ENCODE peak calls at places on chromosomes 5 and 9, in seven cellular contexts. M, H, R, E, Z, G and I are unnamed samples.
A peak's percentile ranks its signal among the peaks of the same experiment; 100 is the strongest.

GRCh38 chr5:151094054-151094858 is 13.4 kb upstream of the TNIP1 start:
- DNase-seq in M (no peak), H (no peak), R (peak; percentile 73), E (no peak), Z (peak; percentile 48), G (no peak), I (no peak)

GRCh38 chr9:96061293-96061987 is 185.9 kb downstream of the ERCC6L2 start:
- DNase-seq in M (no peak), H (no peak), R (no peak), E (no peak), Z (peak; percentile 47), G (no peak), I (peak; percentile 75)

GRCh38 chr5:127041571-127041970 is 11.2 kb upstream of the MARCHF3 start:
- DNase-seq in M (no peak), H (no peak), R (no peak), E (no peak), Z (no peak), G (no peak), I (no peak)

GRCh38 chr5:111266491-111266890 is 42.3 kb downstream of the CAMK4 start:
- DNase-seq in M (no peak), H (no peak), R (no peak), E (no peak), Z (no peak), G (no peak), I (no peak)

GRCh38 chr9:116303270-116303904 is 149.8 kb downstream of the PAPPA start:
- DNase-seq in M (no peak), H (no peak), R (no peak), E (no peak), Z (no peak), G (no peak), I (no peak)

GRCh38 chr9:92327283-92327850 is 1.6 kb downstream of the CENPP start:
- DNase-seq in M (no peak), H (no peak), R (no peak), E (no peak), Z (no peak), G (no peak), I (no peak)

GRCh38 chr5:72032769-72033168 is 74.5 kb upstream of the MAP1B start:
- DNase-seq in M (no peak), H (no peak), R (no peak), E (no peak), Z (no peak), G (no peak), I (no peak)

GRCh38 chr5:60872892-60873291 is 28.8 kb upstream of the ELOVL7 start:
- DNase-seq in M (no peak), H (no peak), R (no peak), E (no peak), Z (no peak), G (no peak), I (no peak)

GRCh38 chr9:124659099-124659659 is 111.9 kb downstream of the NR6A1 start:
- DNase-seq in M (peak; percentile 72), H (peak; percentile 82), R (peak; percentile 66), E (peak; percentile 93), Z (peak; percentile 94), G (peak; percentile 69), I (peak; percentile 78)

GRCh38 chr9:124657526-124657925 is 113.6 kb downstream of the NR6A1 start:
- DNase-seq in M (no peak), H (no peak), R (no peak), E (no peak), Z (no peak), G (no peak), I (no peak)

GRCh38 chr9:124661184-124661755 is 109.8 kb downstream of the NR6A1 start:
- DNase-seq in M (no peak), H (no peak), R (no peak), E (no peak), Z (no peak), G (no peak), I (no peak)

GRCh38 chr9:124660341-124660801 is 110.7 kb downstream of the NR6A1 start:
- DNase-seq in M (no peak), H (no peak), R (peak; percentile 11), E (no peak), Z (peak; percentile 57), G (no peak), I (peak; percentile 7)

DNA sequence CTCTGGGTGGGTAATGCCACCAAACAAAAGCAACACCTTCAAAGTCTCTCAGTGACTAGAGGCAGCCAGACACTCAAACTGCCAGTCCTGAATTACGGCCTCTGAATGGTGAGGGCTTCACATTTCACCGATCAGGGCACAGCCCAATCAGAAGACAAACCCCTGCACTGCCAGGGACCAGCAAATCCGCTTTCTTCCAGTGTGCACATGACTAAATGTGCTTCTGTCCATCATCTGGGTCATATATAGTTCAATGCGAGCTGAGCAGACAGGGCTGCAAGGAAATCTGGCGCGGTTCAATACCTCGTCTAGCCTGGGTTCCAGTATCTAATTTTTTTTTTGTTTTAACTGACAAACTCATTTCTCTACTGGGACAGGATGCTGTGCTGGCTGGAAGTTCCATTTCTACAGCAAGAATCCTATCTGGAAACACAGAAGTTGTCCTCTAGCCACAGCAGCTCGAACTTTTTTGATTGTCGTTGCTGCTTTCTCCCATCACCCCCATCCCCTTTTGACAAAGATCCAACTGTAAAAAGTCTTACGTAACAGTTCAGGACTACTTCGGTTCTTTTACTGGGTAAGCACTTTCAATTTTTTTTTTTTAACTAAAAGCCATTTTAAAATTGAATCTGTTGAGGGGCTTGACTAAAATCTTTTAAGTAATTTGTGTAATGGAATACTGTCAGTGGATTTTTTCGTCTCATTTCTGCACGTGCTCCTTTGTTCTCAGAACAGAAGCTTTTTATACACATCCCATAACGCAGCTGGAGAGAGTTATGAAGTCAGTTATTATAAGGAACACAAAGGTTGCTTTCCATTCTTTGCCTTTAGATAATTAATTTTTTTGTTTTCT is 112.7 kb downstream of the NR6A1 start:
- DNase-seq in M (peak; percentile 49), H (peak; percentile 63), R (peak; percentile 62), E (no peak), Z (peak; percentile 97), G (peak; percentile 72), I (peak; percentile 90)
- TF ChIP-seq POLR2A in M (no peak), H (no peak), R (peak; percentile 70), E (no peak), Z (peak; percentile 77), G (peak; percentile 25), I (peak; percentile 93)

GRCh38 chr9:124791106-124791505 is 14.2 kb downstream of the OLFML2A start:
- DNase-seq in M (no peak), H (peak; percentile 22), R (no peak), E (no peak), Z (no peak), G (no peak), I (no peak)

GRCh38 chr9:124794902-124795491 is 18.1 kb downstream of the OLFML2A start:
- DNase-seq in M (no peak), H (no peak), R (no peak), E (no peak), Z (peak; percentile 57), G (peak; percentile 60), I (peak; percentile 46)

GRCh38 chr9:124792257-124792975 is 15.5 kb downstream of the OLFML2A start:
- DNase-seq in M (no peak), H (no peak), R (no peak), E (no peak), Z (no peak), G (no peak), I (no peak)

GRCh38 chr9:124790301-124790700 is 13.4 kb downstream of the OLFML2A start:
- DNase-seq in M (no peak), H (peak; percentile 5), R (no peak), E (no peak), Z (no peak), G (no peak), I (no peak)

DNA sequence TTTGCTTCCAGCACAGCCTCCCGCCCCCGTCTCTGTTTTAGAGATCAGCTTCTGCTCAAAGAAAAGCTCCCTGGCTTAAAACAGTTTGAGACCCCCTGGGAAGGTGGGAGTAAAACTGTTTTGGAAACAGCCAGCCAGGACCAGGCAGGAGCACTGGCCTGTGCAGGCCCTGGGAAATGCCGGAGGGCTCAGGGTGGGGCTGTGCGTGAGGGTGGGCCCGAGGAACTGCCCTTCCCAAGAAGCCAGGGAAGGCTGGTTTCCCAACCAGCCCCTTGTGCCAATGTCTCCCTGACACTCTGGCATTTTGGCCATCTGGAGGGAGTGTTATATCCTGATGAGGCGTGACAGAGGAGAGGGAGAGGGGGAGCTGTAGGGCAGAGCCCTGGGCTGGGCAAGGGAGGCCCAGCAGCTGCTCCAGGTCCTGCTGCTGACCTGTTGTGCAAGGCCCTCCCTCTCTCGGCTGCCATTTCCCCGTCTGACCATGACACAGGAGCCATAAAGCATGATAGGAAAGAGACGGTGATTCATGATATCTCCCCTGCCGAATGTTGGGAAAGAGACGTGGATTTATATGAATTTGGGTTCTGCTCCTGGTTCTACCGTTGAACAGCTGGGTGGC is 16.2 kb downstream of the OLFML2A start:
- DNase-seq in M (no peak), H (no peak), R (no peak), E (no peak), Z (no peak), G (peak; percentile 56), I (peak; percentile 71)
- H3K4me1 ChIP-seq in M (peaks cover 5% of the 10 kb centered on the region), H (peaks cover 37% of the 10 kb centered on the region), R (peaks cover 5% of the 10 kb centered on the region), E (peaks cover 49% of the 10 kb centered on the region), Z (peaks cover 8% of the 10 kb centered on the region), G (peaks cover 37% of the 10 kb centered on the region), I (peaks cover 39% of the 10 kb centered on the region)

GRCh38 chr9:134175291-134175807 is 11.0 kb upstream of the RNU6ATAC start:
- DNase-seq in M (no peak), H (no peak), R (peak; percentile 41), E (no peak), Z (peak; percentile 39), G (no peak), I (no peak)

GRCh38 chr9:134177186-134177585 is 12.8 kb upstream of the RNU6ATAC start:
- DNase-seq in M (no peak), H (no peak), R (no peak), E (no peak), Z (no peak), G (no peak), I (no peak)

GRCh38 chr9:134174526-134175290 is 10.3 kb upstream of the RNU6ATAC start:
- DNase-seq in M (no peak), H (no peak), R (no peak), E (no peak), Z (no peak), G (no peak), I (no peak)

GRCh38 chr9:134176599-134176968 is 12.2 kb upstream of the RNU6ATAC start:
- DNase-seq in M (no peak), H (no peak), R (no peak), E (no peak), Z (peak; percentile 20), G (no peak), I (no peak)

DNA sequence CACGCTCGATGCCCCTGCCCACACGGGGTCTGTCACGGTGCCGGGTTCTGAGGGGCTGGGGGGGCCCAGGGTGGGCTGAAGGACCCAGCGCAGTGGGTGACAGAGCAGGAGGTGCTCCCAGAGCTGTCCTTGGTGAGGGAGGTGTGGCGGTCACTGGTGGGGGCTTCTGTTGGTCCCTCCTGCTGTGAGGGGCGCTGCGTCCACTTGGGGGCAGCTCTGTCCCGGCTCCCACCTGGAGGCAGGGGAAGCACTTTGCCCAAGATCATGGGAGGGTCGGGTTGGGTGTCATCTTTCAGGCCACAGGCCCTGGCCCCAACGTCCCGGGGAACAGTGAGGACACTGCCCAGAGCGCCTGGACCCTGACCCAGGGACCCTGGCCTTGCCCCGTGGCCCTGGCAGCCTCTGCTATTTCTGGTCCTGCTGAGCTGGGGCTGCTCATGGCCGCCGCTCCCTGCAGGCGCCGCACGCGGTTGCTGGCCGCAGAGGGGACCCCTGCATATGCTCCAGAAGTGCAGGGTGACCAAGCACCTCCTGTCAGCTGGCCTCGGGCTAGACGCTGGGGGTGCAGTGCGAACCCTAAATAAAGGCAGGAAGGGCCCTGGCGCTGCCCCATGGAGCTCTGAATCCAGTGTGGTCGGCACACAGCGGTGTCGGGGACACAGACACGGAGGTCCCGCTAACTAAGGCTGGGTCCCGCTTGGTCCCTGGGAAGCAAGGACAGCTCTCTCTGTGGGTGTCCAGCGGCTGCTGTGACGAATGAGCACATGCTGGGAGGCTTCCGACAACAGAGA is 11.6 kb upstream of the RNU6ATAC start:
- DNase-seq in M (no peak), H (peak; percentile 64), R (no peak), E (no peak), Z (no peak), G (no peak), I (no peak)
- TF ChIP-seq POLR2A in M (no peak), H (no peak), R (no peak), E (no peak), Z (no peak), G (no peak), I (no peak)

DNA sequence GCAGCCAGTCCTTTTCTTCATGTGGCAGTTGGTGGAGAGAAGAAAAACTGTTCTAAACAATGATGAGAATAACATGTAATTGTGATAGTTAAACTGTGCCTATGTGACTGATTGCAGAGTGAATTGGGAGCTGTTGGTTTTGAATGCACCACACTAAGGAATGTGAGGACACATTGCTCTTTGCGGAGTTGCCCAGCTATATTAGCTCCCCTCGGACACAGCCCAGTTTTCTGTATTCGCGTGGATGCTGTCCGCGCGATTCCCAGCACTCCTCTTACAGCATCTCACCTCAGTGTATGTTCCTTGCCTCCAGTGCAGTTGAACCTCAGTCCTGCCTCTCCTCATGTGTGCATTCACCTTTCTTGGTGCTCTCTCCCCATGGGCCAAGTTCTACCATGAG is 32.2 kb downstream of the TGFBI start:
- DNase-seq in M (no peak), H (no peak), R (no peak), E (no peak), Z (no peak), G (no peak), I (no peak)
- H3K4me1 ChIP-seq in M (no peaks in the 10 kb centered on the region), H (peaks cover 24% of the 10 kb centered on the region), R (peaks cover 30% of the 10 kb centered on the region), E (peaks cover 67% of the 10 kb centered on the region), Z (peaks cover 97% of the 10 kb centered on the region), G (peaks cover 8% of the 10 kb centered on the region), I (no peaks in the 10 kb centered on the region)